ENCODE peak calls at places on chromosomes 5 and 9, in nine cellular contexts. W is NCI-H1092 treated with DMSO at 0.1 percent for 48 hours, F is substantia nigra, Z is HuH-7, N is GM03348, D is ACHN, H is SW480, J is SJSA1, O is hypothalamus. I is an unnamed sample.

GRCh38 chr9:128635266-128636023 is 21.2 kb downstream of the DYNC2I2 start:
- DNase-seq in N (peak), F (no peak), W (peak), Z (peak), H (peak), J (peak), D (peak), O (no peak), I (peak)

GRCh38 chr9:104635471-104635870 is 17.5 kb upstream of the OR13C9 start:
- DNase-seq in J (no peak), F (no peak), Z (no peak), O (no peak), H (no peak), N (no peak), W (no peak), D (no peak), I (no peak)

GRCh38 chr9:93198117-93198838 is 14.3 kb downstream of the WNK2 start:
- DNase-seq in O (no peak), Z (no peak), H (no peak), N (no peak), W (no peak), J (no peak), D (no peak), F (no peak), I (no peak)

GRCh38 chr5:84242286-84242685 is 142.4 kb downstream of the EDIL3 start:
- DNase-seq in N (peak), Z (no peak), J (peak), F (no peak), H (no peak), D (no peak), O (no peak), W (no peak), I (no peak)

GRCh38 chr9:37836386-37836785 is 35.8 kb downstream of the DCAF10 start:
- DNase-seq in W (no peak), Z (no peak), N (no peak), O (no peak), J (no peak), D (no peak), F (no peak), H (no peak), I (no peak)

GRCh38 chr9:11457809-11458785 is 845.3 kb upstream of the PTPRD start:
- DNase-seq in F (no peak), J (no peak), H (no peak), D (no peak), W (peak), O (no peak), Z (no peak), N (no peak), I (no peak)

GRCh38 chr5:8912106-8912505 is 633.8 kb downstream of the SEMA5A start:
- DNase-seq in N (no peak), W (no peak), F (no peak), H (no peak), D (no peak), O (no peak), J (no peak), Z (no peak), I (no peak)

GRCh38 chr5:138109463-138110265 is 25.8 kb downstream of the WNT8A start:
- DNase-seq in W (no peak), H (no peak), D (peak), Z (no peak), J (no peak), O (no peak), F (no peak), N (no peak), I (no peak)

GRCh38 chr5:150781706-150782614 is 3.4 kb downstream of the SMIM3 start:
- DNase-seq in W (no peak), F (no peak), D (no peak), H (no peak), N (peak), O (no peak), Z (no peak), J (no peak), I (no peak)

GRCh38 chr9:10562581-10563343 is 50.0 kb downstream of the PTPRD start:
- DNase-seq in N (no peak), J (no peak), W (no peak), Z (no peak), H (no peak), D (no peak), F (no peak), O (no peak), I (no peak)

GRCh38 chr5:130166839-130167490 is 262.7 kb downstream of the CHSY3 start:
- DNase-seq in O (no peak), Z (peak), J (no peak), D (no peak), F (no peak), W (no peak), H (no peak), N (no peak), I (no peak)

GRCh38 chr9:107737987-107738743 is 248.6 kb upstream of the KLF4 start:
- DNase-seq in F (no peak), N (peak), W (peak), H (no peak), Z (no peak), O (no peak), J (peak), D (no peak), I (peak)

GRCh38 chr9:30913331-30913730 is 1471.1 kb upstream of the ACO1 start:
- DNase-seq in J (no peak), H (no peak), W (no peak), D (no peak), Z (no peak), O (no peak), N (no peak), F (no peak), I (no peak)

GRCh38 chr9:71791875-71792274 is 23.6 kb upstream of the CEMIP2 start:
- DNase-seq in Z (no peak), N (no peak), O (no peak), D (peak), J (no peak), W (no peak), F (no peak), H (no peak), I (no peak)

GRCh38 chr5:108925073-108925472 is 177.4 kb downstream of the FER start:
- DNase-seq in Z (no peak), F (no peak), J (no peak), N (no peak), D (no peak), H (no peak), O (no peak), W (no peak), I (no peak)

GRCh38 chr5:93929146-93929545 is 187.7 kb upstream of the POU5F2 start:
- DNase-seq in F (no peak), W (no peak), O (no peak), H (no peak), D (no peak), J (no peak), Z (no peak), N (peak), I (no peak)

GRCh38 chr9:19650292-19650691 is 138.5 kb downstream of the SLC24A2 start:
- DNase-seq in W (no peak), N (no peak), Z (no peak), J (no peak), O (no peak), F (no peak), H (no peak), D (no peak), I (no peak)

GRCh38 chr5:125750538-125751186 is 672.5 kb upstream of the GRAMD2B start:
- DNase-seq in H (no peak), F (no peak), Z (no peak), W (no peak), N (no peak), J (no peak), D (no peak), O (no peak), I (no peak)

GRCh38 chr9:136666364-136667216 is 3.9 kb downstream of the EGFL7 start:
- DNase-seq in O (no peak), J (no peak), F (no peak), W (no peak), N (peak), Z (no peak), D (no peak), H (no peak), I (no peak)

GRCh38 chr5:138712791-138713190 is 40.4 kb upstream of the CTNNA1 start:
- DNase-seq in D (no peak), O (no peak), J (no peak), Z (no peak), N (no peak), W (no peak), H (no peak), F (no peak), I (no peak)

I was measured in LoVo.